ENCODE peak calls at places on chromosomes 3 and 15, in nine cellular contexts. L is NCI-H1930, Z is substantia nigra, B is GM10248, I is MV-4-11, P is AG20443, Y is endothelial cell, J is HepG2, X is activated gamma-delta T cell treated with Interleukin-2 at 50 U/mL for 16 hours. C is an unnamed sample.

GRCh38 chr15:63763476-63764123 is 70.1 kb downstream of the HERC1 start:
- DNase-seq in J (no peak), L (no peak), B (peak), X (no peak), Y (no peak), I (peak), Z (no peak), P (no peak), C (no peak)

GRCh38 chr15:58987036-58987435 is 427 bp upstream of the RNF111 start:
- DNase-seq in Y (no peak), J (peak), P (no peak), B (no peak), Z (no peak), L (no peak), X (no peak), I (no peak), C (no peak)

GRCh38 chr3:5005367-5005766 is 26.1 kb downstream of the BHLHE40 start:
- DNase-seq in J (peak), Z (no peak), B (no peak), P (no peak), I (no peak), Y (no peak), L (no peak), X (no peak), C (no peak)

GRCh38 chr15:67120009-67120838 is 54.8 kb downstream of the SMAD3 start:
- DNase-seq in P (no peak), L (no peak), Y (no peak), B (no peak), Z (no peak), J (no peak), X (no peak), I (no peak), C (no peak)

GRCh38 chr3:54550216-54550977 is 377.5 kb downstream of the LRTM1 start:
- DNase-seq in J (no peak), X (no peak), Y (no peak), P (no peak), Z (no peak), L (no peak), B (no peak), I (no peak), C (no peak)

GRCh38 chr15:60616147-60616546 is 137.2 kb upstream of the ICE2 start:
- DNase-seq in X (no peak), I (no peak), B (no peak), Y (no peak), L (no peak), Z (no peak), P (no peak), J (no peak), C (no peak)

GRCh38 chr15:65379986-65380385 is 2.2 kb upstream of the IGDCC3 start:
- DNase-seq in Y (no peak), L (no peak), Z (no peak), I (no peak), X (no peak), B (no peak), J (no peak), P (no peak), C (no peak)

GRCh38 chr15:28994142-28994829 is 108.5 kb downstream of the APBA2 start:
- DNase-seq in L (no peak), Y (no peak), X (peak), I (peak), J (no peak), P (no peak), Z (no peak), B (no peak), C (no peak)